ENCODE peak calls at places on chromosomes 4 and X, in six cellular contexts. One of them, this sample, is unnamed.

GRCh38 chr4:108036252-108036651 is 46.6 kb downstream of the HADH start:
- DNase-seq in endothelial cell: no peak
- DNase-seq in stimulated activated CD8-positive, alpha-beta memory T cell treated with anti-CD3 and anti-CD28 coated beads, Interleukin-4, amount 100 ng/mL, for 48 hours: peak; percentile 72
- DNase-seq in H4: no peak
- DNase-seq in naive thymus-derived CD8-positive, alpha-beta T cell: peak; percentile 65
- DNase-seq in HCEC 1CT: no peak
- DNase-seq in this sample: peak; percentile 68

GRCh38 chrX:153646620-153647373 is at the start of gene DUSP9:
- DNase-seq in H4: no peak
- DNase-seq in endothelial cell: peak; percentile 30
- DNase-seq in stimulated activated CD8-positive, alpha-beta memory T cell treated with anti-CD3 and anti-CD28 coated beads, Interleukin-4, amount 100 ng/mL, for 48 hours: no peak
- DNase-seq in HCEC 1CT: no peak
- DNase-seq in naive thymus-derived CD8-positive, alpha-beta T cell: peak; percentile 7
- DNase-seq in this sample: peak; percentile 48

GRCh38 chrX:68894513-68895338 is 65.9 kb downstream of the EFNB1 start:
- DNase-seq in endothelial cell: peak; percentile 41
- DNase-seq in H4: peak; percentile 9
- DNase-seq in naive thymus-derived CD8-positive, alpha-beta T cell: no peak
- DNase-seq in stimulated activated CD8-positive, alpha-beta memory T cell treated with anti-CD3 and anti-CD28 coated beads, Interleukin-4, amount 100 ng/mL, for 48 hours: no peak
- DNase-seq in HCEC 1CT: no peak
- DNase-seq in this sample: peak; percentile 49

GRCh38 chrX:54427837-54428424 is 12.3 kb upstream of the TSR2 start:
- DNase-seq in H4: no peak
- DNase-seq in naive thymus-derived CD8-positive, alpha-beta T cell: no peak
- DNase-seq in stimulated activated CD8-positive, alpha-beta memory T cell treated with anti-CD3 and anti-CD28 coated beads, Interleukin-4, amount 100 ng/mL, for 48 hours: no peak
- DNase-seq in endothelial cell: no peak
- DNase-seq in HCEC 1CT: peak; percentile 1
- DNase-seq in this sample: no peak

GRCh38 chr4:152590179-152591031 is 54.5 kb upstream of the FBXW7 start:
- DNase-seq in stimulated activated CD8-positive, alpha-beta memory T cell treated with anti-CD3 and anti-CD28 coated beads, Interleukin-4, amount 100 ng/mL, for 48 hours: no peak
- DNase-seq in H4: peak; percentile 84
- DNase-seq in HCEC 1CT: peak; percentile 75
- DNase-seq in naive thymus-derived CD8-positive, alpha-beta T cell: no peak
- DNase-seq in endothelial cell: no peak
- DNase-seq in this sample: no peak

GRCh38 chrX:139126493-139126892 is 404.0 kb upstream of the F9 start:
- DNase-seq in naive thymus-derived CD8-positive, alpha-beta T cell: no peak
- DNase-seq in HCEC 1CT: no peak
- DNase-seq in H4: peak; percentile 60
- DNase-seq in stimulated activated CD8-positive, alpha-beta memory T cell treated with anti-CD3 and anti-CD28 coated beads, Interleukin-4, amount 100 ng/mL, for 48 hours: peak; percentile 22
- DNase-seq in endothelial cell: peak; percentile 36
- DNase-seq in this sample: no peak

GRCh38 chr4:154490261-154490588 is 1.4 kb downstream of the DCHS2 start:
- DNase-seq in endothelial cell: no peak
- DNase-seq in H4: no peak
- DNase-seq in HCEC 1CT: no peak
- DNase-seq in stimulated activated CD8-positive, alpha-beta memory T cell treated with anti-CD3 and anti-CD28 coated beads, Interleukin-4, amount 100 ng/mL, for 48 hours: no peak
- DNase-seq in naive thymus-derived CD8-positive, alpha-beta T cell: no peak
- DNase-seq in this sample: peak; percentile 30

GRCh38 chr4:3675251-3676115 is 90.7 kb upstream of the ADRA2C start:
- DNase-seq in HCEC 1CT: no peak
- DNase-seq in naive thymus-derived CD8-positive, alpha-beta T cell: no peak
- DNase-seq in stimulated activated CD8-positive, alpha-beta memory T cell treated with anti-CD3 and anti-CD28 coated beads, Interleukin-4, amount 100 ng/mL, for 48 hours: no peak
- DNase-seq in endothelial cell: no peak
- DNase-seq in H4: no peak
- DNase-seq in this sample: no peak

GRCh38 chr4:185304944-185305690 is 90.6 kb downstream of the LRP2BP start:
- DNase-seq in endothelial cell: peak; percentile 13
- DNase-seq in stimulated activated CD8-positive, alpha-beta memory T cell treated with anti-CD3 and anti-CD28 coated beads, Interleukin-4, amount 100 ng/mL, for 48 hours: peak; percentile 25
- DNase-seq in HCEC 1CT: peak; percentile 20
- DNase-seq in naive thymus-derived CD8-positive, alpha-beta T cell: peak; percentile 18
- DNase-seq in H4: peak; percentile 32
- DNase-seq in this sample: peak; percentile 30

This sample was measured in activated T-cell treated with anti-CD3 and anti-CD28 coated beads, Interleukin-2, amount 50 U/mL, for 24 hours.